ENCODE peak calls at places on chromosomes 12 and 14, in ten cellular contexts. M is CD4-positive, alpha-beta T cell; K is dorsolateral prefrontal cortex; X is upper lobe of left lung; U is GM20000; R is tibial artery; H is stomach; S is natural killer cell; G is colonic mucosa; E is AG04449. T is an unnamed sample.

GRCh38 chr14:48325486-48325885 is 650.1 kb upstream of the MDGA2 start:
- DNase-seq in M (no peak), K (no peak), X (no peak), U (no peak), R (no peak), H (no peak), S (no peak), G (no peak), E (no peak), T (no peak)

GRCh38 chr14:50961606-50962259 is 17.4 kb upstream of the PYGL start:
- DNase-seq in M (no peak), K (no peak), X (no peak), U (no peak), R (no peak), H (no peak), S (no peak), G (no peak), E (peak), T (no peak)

GRCh38 chr14:76264384-76264783 is 111.6 kb upstream of the ESRRB start:
- DNase-seq in M (no peak), K (no peak), X (no peak), U (no peak), R (no peak), H (no peak), S (no peak), G (no peak), E (no peak), T (no peak)

GRCh38 chr12:45401008-45401407 is 185.1 kb downstream of the ANO6 start:
- DNase-seq in M (no peak), K (no peak), X (no peak), U (no peak), R (no peak), H (no peak), S (no peak), G (no peak), E (no peak), T (no peak)

GRCh38 chr12:48197549-48197966 is 5.5 kb downstream of the OR10AD1 start:
- DNase-seq in M (no peak), K (no peak), X (no peak), U (peak), R (no peak), H (no peak), S (no peak), G (peak), E (no peak), T (no peak)

GRCh38 chr14:86790408-86791364 is 1202.3 kb downstream of the GALC start:
- DNase-seq in M (no peak), K (no peak), X (no peak), U (no peak), R (no peak), H (no peak), S (no peak), G (no peak), E (no peak), T (no peak)

GRCh38 chr14:90545966-90546751 is 149.3 kb downstream of the CALM1 start:
- DNase-seq in M (no peak), K (peak), X (no peak), U (no peak), R (peak), H (peak), S (no peak), G (no peak), E (no peak), T (no peak)

GRCh38 chr12:105235299-105235746 is 651 bp downstream of the APPL2 start:
- DNase-seq in M (no peak), K (no peak), X (no peak), U (peak), R (no peak), H (no peak), S (no peak), G (no peak), E (no peak), T (no peak)

GRCh38 chr14:46048127-46048526 is 603.5 kb downstream of the RPL10L start:
- DNase-seq in M (no peak), K (no peak), X (no peak), U (peak), R (no peak), H (peak), S (no peak), G (no peak), E (no peak), T (no peak)

GRCh38 chr14:63896278-63896720 is 43.5 kb downstream of the SYNE2 start:
- DNase-seq in M (no peak), K (no peak), X (peak), U (no peak), R (peak), H (peak), S (no peak), G (peak), E (peak), T (no peak)

GRCh38 chr12:86229772-86230171 is 26.4 kb downstream of the MGAT4C start:
- DNase-seq in M (no peak), K (no peak), X (no peak), U (no peak), R (no peak), H (no peak), S (no peak), G (no peak), E (no peak), T (no peak)

GRCh38 chr12:51393676-51394545 is 2.7 kb upstream of the GALNT6 start:
- DNase-seq in M (peak), K (no peak), X (peak), U (no peak), R (no peak), H (no peak), S (peak), G (no peak), E (peak), T (no peak)

GRCh38 chr14:96354246-96354645 is 8.9 kb downstream of the ATG2B start:
- DNase-seq in M (no peak), K (no peak), X (no peak), U (no peak), R (no peak), H (no peak), S (no peak), G (no peak), E (no peak), T (no peak)

GRCh38 chr12:107275530-107275929 is 182.2 kb upstream of the CRY1 start:
- DNase-seq in M (no peak), K (no peak), X (no peak), U (no peak), R (no peak), H (no peak), S (no peak), G (no peak), E (no peak), T (no peak)

GRCh38 chr14:95290769-95291440 is 28.8 kb downstream of the CLMN start:
- DNase-seq in M (no peak), K (no peak), X (no peak), U (peak), R (peak), H (peak), S (no peak), G (peak), E (no peak), T (no peak)

GRCh38 chr12:53820503-53820902 is 68.7 kb upstream of the CISTR start:
- DNase-seq in M (no peak), K (no peak), X (no peak), U (no peak), R (no peak), H (no peak), S (no peak), G (no peak), E (no peak), T (no peak)

GRCh38 chr14:96489327-96489726 is 12.9 kb upstream of the PAPOLA start:
- DNase-seq in M (no peak), K (no peak), X (no peak), U (no peak), R (no peak), H (no peak), S (no peak), G (no peak), E (no peak), T (no peak)

GRCh38 chr14:69664190-69664742 is 52.9 kb downstream of the SUSD6 start:
- DNase-seq in M (no peak), K (no peak), X (no peak), U (no peak), R (no peak), H (no peak), S (no peak), G (no peak), E (no peak), T (no peak)

GRCh38 chr12:29350080-29350479 is 30.9 kb downstream of the ERGIC2 start:
- DNase-seq in M (no peak), K (no peak), X (no peak), U (no peak), R (no peak), H (no peak), S (no peak), G (no peak), E (peak), T (no peak)

GRCh38 chr12:52311282-52311643 is 9.9 kb downstream of the KRT83 start:
- DNase-seq in M (no peak), K (peak), X (no peak), U (no peak), R (peak), H (no peak), S (no peak), G (no peak), E (no peak), T (no peak)

GRCh38 chr12:93089805-93090569 is 160.9 kb upstream of the EEA1 start:
- DNase-seq in M (no peak), K (no peak), X (no peak), U (no peak), R (no peak), H (no peak), S (no peak), G (peak), E (peak), T (no peak)

GRCh38 chr14:59511916-59512530 is 27.7 kb downstream of the JKAMP start:
- DNase-seq in M (no peak), K (no peak), X (no peak), U (peak), R (no peak), H (no peak), S (no peak), G (no peak), E (no peak), T (no peak)

GRCh38 chr14:69043007-69043444 is 63.9 kb upstream of the ACTN1 start:
- DNase-seq in M (no peak), K (no peak), X (peak), U (no peak), R (peak), H (peak), S (no peak), G (no peak), E (no peak), T (no peak)

GRCh38 chr14:55805250-55805649 is 225.2 kb downstream of the KTN1 start:
- DNase-seq in M (no peak), K (no peak), X (no peak), U (no peak), R (no peak), H (no peak), S (no peak), G (no peak), E (no peak), T (no peak)

GRCh38 chr14:55804198-55804553 is 224.2 kb downstream of the KTN1 start:
- DNase-seq in M (no peak), K (no peak), X (no peak), U (no peak), R (no peak), H (no peak), S (no peak), G (no peak), E (no peak), T (no peak)

GRCh38 chr14:55803506-55804197 is 223.6 kb downstream of the KTN1 start:
- DNase-seq in M (no peak), K (no peak), X (no peak), U (no peak), R (no peak), H (no peak), S (no peak), G (no peak), E (no peak), T (no peak)

GRCh38 chr14:55801121-55801520 is 221.1 kb downstream of the KTN1 start:
- DNase-seq in M (no peak), K (no peak), X (no peak), U (no peak), R (no peak), H (no peak), S (no peak), G (no peak), E (no peak), T (no peak)

DNA sequence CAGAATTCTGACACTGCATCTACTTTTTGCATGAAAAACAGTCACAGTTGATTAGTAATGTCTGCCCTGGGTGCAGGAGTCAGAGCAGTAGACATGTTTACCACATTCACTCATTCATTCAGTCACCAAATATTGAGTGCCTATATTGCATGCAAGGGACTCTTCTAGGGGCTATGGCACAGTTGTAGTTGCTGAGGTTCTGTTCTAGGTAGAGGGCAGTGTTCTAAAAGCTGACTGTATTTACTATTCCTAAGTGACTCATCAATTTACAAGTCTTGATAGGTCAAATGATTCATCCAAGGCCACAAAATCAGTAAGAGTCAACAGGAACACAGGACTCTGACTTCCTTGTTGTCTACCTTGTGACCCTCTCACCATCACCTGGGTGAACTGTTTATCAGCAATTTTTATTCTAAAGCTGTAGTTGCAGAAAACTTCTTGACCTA is 223.0 kb downstream of the KTN1 start:
- DNase-seq in M (no peak), K (no peak), X (no peak), U (no peak), R (no peak), H (no peak), S (no peak), G (no peak), E (no peak), T (no peak)
- TF ChIP-seq CTCF in M (no peak), K (no peak), X (no peak), U (no peak), R (no peak), H (peak), S (no peak), G (no peak), E (no peak), T (no peak)

GRCh38 chr12:82627799-82628198 is 58.9 kb upstream of the TMTC2 start:
- DNase-seq in M (no peak), K (no peak), X (no peak), U (peak), R (no peak), H (no peak), S (no peak), G (no peak), E (no peak), T (no peak)
- TF ChIP-seq CTCF in M (no peak), K (peak), X (no peak), U (peak), R (no peak), H (peak), S (no peak), G (no peak), E (no peak), T (no peak)

DNA sequence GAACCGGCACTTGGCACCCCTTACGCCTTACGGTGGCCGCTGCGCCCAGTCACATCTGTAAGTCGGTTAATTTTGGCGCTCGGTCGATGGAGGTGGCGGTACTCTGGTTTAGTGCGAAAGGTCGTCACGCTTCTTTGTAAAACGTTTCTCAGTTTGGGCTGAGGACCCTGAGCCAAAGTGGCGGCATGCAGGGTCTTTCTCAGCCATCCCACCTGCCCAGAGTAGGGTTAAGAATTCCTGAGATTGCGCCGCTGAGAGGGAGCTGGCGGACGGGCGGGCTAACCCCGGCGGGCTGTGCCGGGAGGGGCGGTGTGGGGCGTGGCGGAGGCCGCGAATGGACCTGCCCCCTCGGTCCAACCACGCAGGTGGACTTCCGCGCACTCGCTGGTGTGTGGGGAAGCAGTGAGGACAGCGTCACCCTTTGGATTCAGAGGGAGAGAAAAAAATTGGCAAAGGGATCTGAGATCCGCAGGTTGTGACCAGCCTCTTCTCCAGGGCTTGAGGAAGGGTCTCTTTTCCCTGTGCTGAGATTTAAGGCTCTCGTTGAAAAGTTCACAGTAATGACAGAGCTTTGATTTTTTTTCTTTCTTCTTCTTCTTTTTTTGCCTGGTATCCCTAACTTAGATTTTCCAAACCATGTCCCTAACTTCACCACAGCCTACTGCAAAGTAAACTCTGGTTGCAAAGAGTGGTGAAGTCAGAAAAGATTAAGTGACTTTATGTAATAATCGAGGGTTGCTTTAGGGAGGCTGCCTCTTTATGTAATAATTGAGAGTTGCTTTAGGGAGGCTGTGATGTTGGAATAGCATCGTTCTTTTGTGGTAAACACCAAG is 602 bp upstream of the FBXO33 start:
- DNase-seq in M (peak), K (no peak), X (peak), U (peak), R (peak), H (peak), S (peak), G (peak), E (no peak), T (peak)
- TF ChIP-seq CTCF in M (no peak), K (peak), X (no peak), U (peak), R (no peak), H (no peak), S (no peak), G (no peak), E (no peak), T (no peak)

GRCh38 chr14:93133476-93133875 is 17.8 kb upstream of the ITPK1 start:
- DNase-seq in M (no peak), K (no peak), X (peak), U (no peak), R (peak), H (no peak), S (no peak), G (peak), E (no peak), T (no peak)

GRCh38 chr14:93128785-93129459 is 13.2 kb upstream of the ITPK1 start:
- DNase-seq in M (no peak), K (no peak), X (no peak), U (no peak), R (peak), H (no peak), S (no peak), G (no peak), E (no peak), T (no peak)

GRCh38 chr14:93136009-93136408 is 20.3 kb upstream of the ITPK1 start:
- DNase-seq in M (no peak), K (no peak), X (no peak), U (no peak), R (no peak), H (no peak), S (no peak), G (no peak), E (no peak), T (no peak)

GRCh38 chr14:93135399-93135798 is 19.7 kb upstream of the ITPK1 start:
- DNase-seq in M (no peak), K (no peak), X (no peak), U (no peak), R (peak), H (peak), S (no peak), G (peak), E (no peak), T (no peak)

GRCh38 chr14:93132472-93133065 is 16.8 kb upstream of the ITPK1 start:
- DNase-seq in M (no peak), K (peak), X (peak), U (peak), R (no peak), H (peak), S (no peak), G (peak), E (no peak), T (no peak)
- TF ChIP-seq CTCF in M (peak), K (peak), X (peak), U (peak), R (peak), H (no peak), S (peak), G (peak), E (peak), T (no peak)

T was measured in activated B cell treated with CpG ODN at 0.5 μM for 24 hours.